ENCODE peak calls at places on chromosomes 3 and 15, in seven cellular contexts. U is mesothelial cell of epicardium; J is type B pancreatic cell; E is uterus; L is tibial nerve; A is AG09309; S is CD8-positive, alpha-beta T cell. P is an unnamed sample.

GRCh38 chr15:65655457-65655856 is 33.7 kb downstream of the SLC24A1 start:
- DNase-seq in J (no peak), L (no peak), E (no peak), A (no peak), U (no peak), S (no peak), P (no peak)

GRCh38 chr3:115680802-115681345 is 57.6 kb downstream of the GAP43 start:
- DNase-seq in U (no peak), S (no peak), E (no peak), J (no peak), L (no peak), A (no peak), P (no peak)

GRCh38 chr3:73766599-73767378 is 142.0 kb upstream of the PDZRN3 start:
- DNase-seq in J (no peak), A (peak), S (no peak), E (peak), L (no peak), U (no peak), P (peak)

GRCh38 chr3:129651316-129652202 is 45.1 kb upstream of the PLXND1 start:
- DNase-seq in J (no peak), A (peak), E (peak), S (no peak), L (no peak), U (no peak), P (peak)

GRCh38 chr3:48630833-48631232 is 4.4 kb downstream of the SLC26A6 start:
- DNase-seq in J (no peak), S (no peak), E (no peak), A (no peak), L (no peak), U (no peak), P (no peak)

GRCh38 chr3:139106013-139106932 is 61.6 kb upstream of the PRR23C start:
- DNase-seq in L (no peak), E (no peak), J (peak), A (no peak), S (no peak), U (no peak), P (no peak)

GRCh38 chr3:64264491-64265109 is 39.3 kb upstream of the PRICKLE2 start:
- DNase-seq in U (no peak), A (no peak), E (peak), S (no peak), J (no peak), L (no peak), P (no peak)

GRCh38 chr15:31387483-31388118 is 61.0 kb downstream of the KLF13 start:
- DNase-seq in J (no peak), L (no peak), U (no peak), S (peak), E (no peak), A (peak), P (no peak)

GRCh38 chr15:35545316-35545824 is 595 bp downstream of the DPH6 start:
- DNase-seq in S (no peak), U (no peak), A (no peak), L (no peak), J (no peak), E (peak), P (no peak)

GRCh38 chr3:178260887-178261286 is 275.3 kb upstream of the KCNMB2 start:
- DNase-seq in S (no peak), J (no peak), E (peak), L (no peak), A (no peak), U (no peak), P (no peak)

GRCh38 chr3:66487475-66487874 is 13.3 kb downstream of the LRIG1 start:
- DNase-seq in L (no peak), E (no peak), S (no peak), J (no peak), A (no peak), U (no peak), P (no peak)

GRCh38 chr3:188979669-188980311 is 192.0 kb upstream of the TPRG1 start:
- DNase-seq in S (no peak), A (no peak), L (no peak), E (peak), J (no peak), U (no peak), P (no peak)

GRCh38 chr3:179613807-179614206 is 9.2 kb downstream of the NDUFB5 start:
- DNase-seq in J (no peak), L (no peak), A (no peak), S (no peak), U (no peak), E (no peak), P (no peak)

GRCh38 chr3:15359677-15360397 is 27.5 kb upstream of the SH3BP5 start:
- DNase-seq in E (no peak), S (no peak), A (no peak), J (no peak), U (no peak), L (no peak), P (no peak)

GRCh38 chr15:55221090-55222011 is 24.6 kb upstream of the RSL24D1 start:
- DNase-seq in S (peak), U (no peak), L (no peak), J (no peak), E (peak), A (peak), P (peak)

GRCh38 chr3:150697646-150698045 is 6.1 kb downstream of the ERICH6 start:
- DNase-seq in A (no peak), S (no peak), E (no peak), L (no peak), J (no peak), U (no peak), P (no peak)

GRCh38 chr3:15812183-15812582 is 14.4 kb upstream of the ANKRD28 start:
- DNase-seq in J (no peak), A (no peak), U (no peak), S (no peak), L (no peak), E (no peak), P (no peak)

DNA sequence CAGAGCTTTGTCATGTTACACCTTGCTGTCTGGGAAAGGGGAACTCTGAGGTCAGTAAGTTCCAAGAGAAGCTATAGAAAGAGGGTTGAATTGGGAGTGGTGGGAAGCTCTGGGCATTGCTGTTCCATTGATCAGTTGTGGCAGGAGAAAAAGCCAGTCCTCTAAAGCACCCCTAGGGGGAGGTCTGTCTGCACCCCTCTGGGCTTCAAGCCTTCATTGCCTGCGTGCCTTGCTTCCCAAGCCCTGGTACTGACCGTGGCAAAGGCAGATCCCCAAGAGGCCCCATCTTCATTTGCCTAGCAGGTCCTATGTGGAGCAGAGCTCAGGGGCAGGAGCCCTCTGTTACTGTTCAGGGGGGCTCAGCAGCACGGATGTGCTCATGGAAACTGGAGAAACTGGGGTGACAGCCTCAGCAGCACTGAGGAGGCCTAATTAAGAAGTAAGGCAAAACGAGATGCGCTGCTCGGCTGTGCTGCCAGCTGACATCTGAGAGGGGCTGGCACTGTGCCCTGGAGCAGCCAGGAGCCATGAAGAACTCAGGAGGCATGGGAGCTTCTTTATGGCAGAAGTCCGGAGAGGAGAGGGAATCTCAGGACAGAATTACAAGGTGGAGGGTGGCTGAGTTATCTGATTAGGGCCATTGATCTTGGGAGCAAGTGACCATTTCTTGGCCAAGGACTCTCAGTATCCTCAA is 270.9 kb downstream of the RPLP1 start:
- DNase-seq in S (no peak), E (no peak), J (no peak), A (no peak), U (no peak), L (no peak), P (no peak)
- TF ChIP-seq CTCF in S (no peak), E (no peak), J (peak), A (no peak), U (no peak), L (no peak), P (no peak)

DNA sequence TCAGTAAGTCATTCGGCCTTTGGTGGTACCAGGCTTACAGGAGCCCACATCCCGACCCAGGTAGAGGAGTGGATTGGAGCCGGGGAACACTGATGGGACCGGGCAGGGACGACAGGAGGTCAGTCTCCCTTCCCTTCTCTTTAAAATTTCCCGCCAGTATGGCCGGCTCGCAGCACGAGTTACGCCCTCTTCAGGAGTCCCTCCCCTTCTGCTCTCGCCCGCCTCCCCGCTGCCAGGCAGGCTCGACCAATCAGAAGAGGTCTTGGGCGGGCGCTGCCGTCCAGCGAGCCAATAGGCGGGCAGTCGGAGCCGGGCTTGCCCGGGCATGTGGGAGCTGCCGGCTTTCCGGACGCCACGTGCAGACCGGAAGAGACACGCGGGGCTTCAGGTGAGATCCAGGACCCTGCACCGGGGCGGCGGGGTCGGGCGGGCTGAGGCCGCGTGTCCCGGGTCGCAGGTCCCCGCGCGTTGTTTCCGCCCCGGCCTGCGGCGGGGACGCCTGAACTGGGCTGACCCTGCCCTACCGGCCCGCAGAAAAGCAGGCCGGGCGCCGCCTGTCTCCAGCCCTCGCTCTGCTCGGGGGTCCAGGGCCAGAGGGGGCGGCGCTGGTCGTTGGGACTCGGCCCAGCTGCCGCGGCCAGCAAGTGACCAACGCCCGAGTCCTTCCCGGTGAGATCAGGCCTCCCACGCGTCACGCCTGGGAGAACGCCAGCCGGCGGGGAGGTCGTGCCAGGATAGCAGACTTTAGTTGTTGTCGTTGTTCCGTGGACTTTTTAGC is at the start of gene AEN:
- DNase-seq in J (peak), U (peak), A (peak), S (peak), E (peak), L (peak), P (peak)
- TF ChIP-seq CTCF in J (no peak), U (no peak), A (no peak), S (no peak), E (no peak), L (no peak), P (no peak)

GRCh38 chr3:71927505-71928066 is 142.6 kb upstream of the PROK2 start:
- DNase-seq in L (no peak), A (no peak), J (no peak), S (no peak), E (no peak), U (no peak), P (no peak)

GRCh38 chr3:71924721-71925120 is 139.8 kb upstream of the PROK2 start:
- DNase-seq in U (no peak), S (no peak), L (no peak), A (no peak), E (no peak), J (no peak), P (no peak)

GRCh38 chr3:71926690-71927089 is 141.7 kb upstream of the PROK2 start:
- DNase-seq in E (no peak), S (no peak), A (no peak), U (no peak), L (no peak), J (no peak), P (no peak)

GRCh38 chr3:71928215-71928614 is 143.3 kb upstream of the PROK2 start:
- DNase-seq in S (no peak), E (no peak), A (no peak), U (no peak), J (no peak), L (no peak), P (no peak)

DNA sequence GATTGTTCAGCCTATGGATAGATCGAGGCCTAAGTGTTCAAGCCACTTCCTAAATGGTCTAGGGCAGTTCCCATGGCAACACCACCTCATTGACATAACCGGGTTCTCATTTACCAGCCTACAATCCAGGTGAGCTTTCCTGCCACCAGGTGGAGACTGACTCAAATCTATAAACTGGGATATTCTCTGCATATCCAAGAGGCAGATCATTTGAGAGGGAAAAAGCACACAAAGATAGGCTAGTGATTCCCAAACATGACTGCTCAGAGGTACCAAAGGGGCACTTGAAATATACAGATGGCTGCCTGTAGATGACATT is 141.3 kb upstream of the PROK2 start:
- DNase-seq in S (no peak), A (no peak), J (no peak), E (peak), U (no peak), L (no peak), P (no peak)
- TF ChIP-seq CTCF in S (no peak), A (peak), J (peak), E (peak), U (peak), L (no peak), P (no peak)

GRCh38 chr15:98647774-98648653 is at the start of gene IGF1R:
- DNase-seq in U (peak), L (peak), A (peak), J (peak), S (peak), E (peak), P (peak)
- TF ChIP-seq CTCF in U (peak), L (peak), A (no peak), J (peak), S (no peak), E (peak), P (no peak)

P was measured in AG09319.